ENCODE peak calls at places on chromosomes 6 and 20, in six cellular contexts. E is spleen; P is globus pallidus; A is HEK293T; N is effector memory CD8-positive, alpha-beta T cell; C is dermis microvascular lymphatic vessel endothelial cell. W is an unnamed sample.

GRCh38 chr6:20403080-20403765 is 1.5 kb downstream of the E2F3 start:
- DNase-seq in E (peak), P (peak), A (peak), N (peak), C (peak), W (peak)

GRCh38 chr20:32355417-32355841 is 2.7 kb upstream of the ASXL1 start:
- DNase-seq in E (no peak), P (no peak), A (no peak), N (no peak), C (no peak), W (no peak)

GRCh38 chr6:106056060-106056737 is 29.9 kb upstream of the PRDM1 start:
- DNase-seq in E (no peak), P (no peak), A (no peak), N (peak), C (no peak), W (no peak)

GRCh38 chr20:25007491-25008305 is 15.1 kb upstream of the APMAP start:
- DNase-seq in E (peak), P (no peak), A (no peak), N (no peak), C (no peak), W (peak)

GRCh38 chr20:11676618-11677289 is 240.9 kb upstream of the BTBD3 start:
- DNase-seq in E (no peak), P (peak), A (peak), N (no peak), C (peak), W (peak)

GRCh38 chr20:45407067-45407745 is 883 bp upstream of the DBNDD2 start:
- DNase-seq in E (no peak), P (no peak), A (peak), N (no peak), C (peak), W (peak)

GRCh38 chr6:7153807-7154206 is 46.0 kb downstream of the RREB1 start:
- DNase-seq in E (no peak), P (no peak), A (no peak), N (no peak), C (no peak), W (no peak)

GRCh38 chr20:51398083-51398482 is 144.4 kb downstream of the NFATC2 start:
- DNase-seq in E (peak), P (no peak), A (no peak), N (no peak), C (no peak), W (no peak)

GRCh38 chr20:17652411-17652810 is 29.6 kb downstream of the RRBP1 start:
- DNase-seq in E (peak), P (no peak), A (no peak), N (no peak), C (no peak), W (peak)

GRCh38 chr6:7129784-7130569 is 22.2 kb downstream of the RREB1 start:
- DNase-seq in E (peak), P (no peak), A (no peak), N (no peak), C (no peak), W (peak)

GRCh38 chr6:108598316-108598863 is 37.7 kb downstream of the FOXO3 start:
- DNase-seq in E (no peak), P (no peak), A (no peak), N (no peak), C (no peak), W (peak)

GRCh38 chr6:2296781-2297180 is 51.4 kb upstream of the GMDS start:
- DNase-seq in E (no peak), P (no peak), A (no peak), N (no peak), C (no peak), W (no peak)

GRCh38 chr6:82264824-82265223 is 17.3 kb upstream of the IBTK start:
- DNase-seq in E (no peak), P (no peak), A (no peak), N (no peak), C (no peak), W (no peak)

GRCh38 chr20:35463455-35464300 is 8.3 kb downstream of the CEP250 start:
- DNase-seq in E (no peak), P (peak), A (peak), N (peak), C (peak), W (no peak)

GRCh38 chr20:49165611-49166010 is 22.5 kb downstream of the STAU1 start:
- DNase-seq in E (no peak), P (no peak), A (no peak), N (no peak), C (no peak), W (no peak)

GRCh38 chr6:11094411-11094851 is 797 bp downstream of the SMIM13 start:
- DNase-seq in E (peak), P (peak), A (peak), N (peak), C (peak), W (peak)

GRCh38 chr6:33801611-33802010 is 2.2 kb downstream of the MLN start:
- DNase-seq in E (no peak), P (no peak), A (no peak), N (no peak), C (no peak), W (no peak)

GRCh38 chr6:85113934-85114582 is 335.8 kb upstream of the NT5E start:
- DNase-seq in E (no peak), P (no peak), A (no peak), N (no peak), C (no peak), W (no peak)

GRCh38 chr6:2509746-2510145 is 241.0 kb downstream of the MYLK4 start:
- DNase-seq in E (no peak), P (no peak), A (no peak), N (no peak), C (no peak), W (no peak)

GRCh38 chr6:11918021-11918738 is 93.9 kb upstream of the HIVEP1 start:
- DNase-seq in E (no peak), P (no peak), A (peak), N (no peak), C (peak), W (no peak)

GRCh38 chr20:6882911-6883310 is 115.4 kb downstream of the BMP2 start:
- DNase-seq in E (no peak), P (no peak), A (no peak), N (no peak), C (no peak), W (no peak)

GRCh38 chr6:31203345-31203979 is 33.0 kb upstream of the POU5F1 start:
- DNase-seq in E (no peak), P (no peak), A (no peak), N (peak), C (peak), W (no peak)

GRCh38 chr6:2307794-2308193 is 62.4 kb upstream of the GMDS start:
- DNase-seq in E (no peak), P (no peak), A (no peak), N (no peak), C (no peak), W (no peak)

GRCh38 chr20:813386-813785 is 20.1 kb upstream of the FAM110A start:
- DNase-seq in E (no peak), P (no peak), A (no peak), N (no peak), C (no peak), W (no peak)

GRCh38 chr20:19918965-19919329 is 98.2 kb upstream of the NAA20 start:
- DNase-seq in E (no peak), P (no peak), A (no peak), N (no peak), C (peak), W (no peak)

GRCh38 chr6:24191346-24191745 is 65.3 kb downstream of the NRSN1 start:
- DNase-seq in E (no peak), P (no peak), A (no peak), N (no peak), C (no peak), W (no peak)

GRCh38 chr6:3887150-3887700 is 38.1 kb downstream of the FAM50B start:
- DNase-seq in E (no peak), P (peak), A (no peak), N (no peak), C (peak), W (no peak)

GRCh38 chr6:83592770-83593394 is 80.5 kb downstream of the PRSS35 start:
- DNase-seq in E (no peak), P (no peak), A (peak), N (no peak), C (peak), W (no peak)

GRCh38 chr6:110048221-110048875 is 70.2 kb downstream of the GPR6 start:
- DNase-seq in E (no peak), P (no peak), A (no peak), N (no peak), C (no peak), W (no peak)

GRCh38 chr6:36688534-36689075 is 9.0 kb upstream of the RAB44 start:
- DNase-seq in E (no peak), P (no peak), A (no peak), N (no peak), C (peak), W (peak)